ENCODE peak calls at places on chromosomes 6 and 20, in six cellular contexts. Y is A549, Q is GM12878, W is tibial nerve, R is suprapubic skin, Z is SK-N-SH. K is an unnamed sample.

GRCh38 chr20:41494451-41494850 is 123.7 kb downstream of the CHD6 start:
- DNase-seq in W (no peak), Y (no peak), Z (no peak), Q (no peak), R (no peak), K (no peak)

GRCh38 chr20:41423026-41423425 is 56.4 kb upstream of the EMILIN3 start:
- DNase-seq in R (no peak), Y (no peak), Q (no peak), Z (no peak), W (no peak), K (no peak)

GRCh38 chr6:7446644-7447325 is 57.2 kb downstream of the RIOK1 start:
- DNase-seq in Z (no peak), R (no peak), Y (no peak), W (no peak), Q (no peak), K (no peak)

GRCh38 chr6:91082311-91082803 is 495.5 kb upstream of the MAP3K7 start:
- DNase-seq in Q (no peak), R (no peak), W (no peak), Z (no peak), Y (no peak), K (no peak)

GRCh38 chr20:32437391-32438074 is 79.4 kb downstream of the ASXL1 start:
- DNase-seq in Q (no peak), Y (peak), Z (peak), W (no peak), R (no peak), K (no peak)

GRCh38 chr6:107845777-107846176 is 21.7 kb upstream of the SCML4 start:
- DNase-seq in Z (no peak), Y (no peak), R (no peak), Q (no peak), W (no peak), K (no peak)

GRCh38 chr6:113315068-113315467 is 542.1 kb upstream of the MARCKS start:
- DNase-seq in Z (no peak), R (no peak), W (no peak), Q (no peak), Y (no peak), K (no peak)

GRCh38 chr6:162871966-162872365 is 144.2 kb downstream of the PACRG start:
- DNase-seq in W (no peak), Z (no peak), Y (no peak), Q (no peak), R (no peak), K (no peak)

GRCh38 chr6:142819603-142820335 is 125.2 kb downstream of the HIVEP2 start:
- DNase-seq in Y (no peak), Q (peak), R (no peak), W (no peak), Z (no peak), K (no peak)

GRCh38 chr6:16319813-16320532 is 81.6 kb downstream of the GMPR start:
- DNase-seq in W (no peak), Z (no peak), Q (peak), Y (peak), R (peak), K (peak)

GRCh38 chr6:113588646-113589045 is 268.5 kb upstream of the MARCKS start:
- DNase-seq in Y (no peak), Q (no peak), Z (no peak), R (no peak), W (no peak), K (no peak)

GRCh38 chr6:35425284-35425683 is 26.9 kb upstream of the FANCE start:
- DNase-seq in Z (no peak), R (no peak), W (no peak), Y (no peak), Q (no peak), K (no peak)

GRCh38 chr6:128266946-128267345 is 253.5 kb downstream of the PTPRK start:
- DNase-seq in R (no peak), Q (no peak), Z (no peak), Y (no peak), W (no peak), K (no peak)

GRCh38 chr20:50744143-50744792 is 12.9 kb downstream of the PARD6B start:
- DNase-seq in W (no peak), Z (peak), R (peak), Q (no peak), Y (peak), K (peak)

GRCh38 chr6:18070486-18070885 is 52.0 kb downstream of the NHLRC1 start:
- DNase-seq in W (no peak), Q (no peak), Y (no peak), R (no peak), Z (no peak), K (no peak)

GRCh38 chr6:134830194-134830593 is 119.7 kb downstream of the ALDH8A1 start:
- DNase-seq in Z (no peak), Y (no peak), W (no peak), Q (no peak), R (no peak), K (no peak)

GRCh38 chr6:114210467-114210866 is 132.4 kb downstream of the HS3ST5 start:
- DNase-seq in Y (no peak), R (no peak), W (no peak), Z (no peak), Q (no peak), K (no peak)

GRCh38 chr20:47271216-47271615 is 85.3 kb downstream of the ZMYND8 start:
- DNase-seq in Z (no peak), W (no peak), Y (no peak), R (peak), Q (no peak), K (no peak)

GRCh38 chr6:84766796-84767590 is 2.6 kb upstream of the TBX18 start:
- DNase-seq in Q (no peak), W (no peak), Z (no peak), R (no peak), Y (no peak), K (no peak)

GRCh38 chr20:63357921-63358905 is 2.9 kb downstream of the CHRNA4 start:
- DNase-seq in R (no peak), W (no peak), Y (no peak), Q (no peak), Z (no peak), K (peak)
- TF ChIP-seq EP300 in R (no peak), W (no peak), Y (no peak), Q (no peak), Z (no peak), K (no peak)

DNA sequence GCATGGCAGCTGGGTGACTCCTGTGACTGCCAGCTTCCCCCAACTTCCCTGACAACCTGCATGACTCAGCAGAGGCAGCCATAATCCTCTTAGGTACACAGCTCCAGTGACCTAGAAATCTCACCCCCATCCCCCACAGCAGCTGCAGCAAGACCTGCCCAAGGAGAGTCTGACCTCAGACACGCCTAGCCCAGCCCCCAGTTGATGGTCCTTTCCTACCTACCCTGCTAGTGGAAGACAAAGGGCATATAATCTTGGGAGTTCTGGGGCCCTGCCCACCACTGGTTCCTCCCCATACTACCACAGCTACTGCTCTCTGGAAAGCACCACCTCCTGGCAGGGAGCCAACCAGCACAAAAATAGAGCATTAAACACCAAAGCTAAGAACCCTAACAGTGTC is 90.2 kb downstream of the F13A1 start:
- DNase-seq in Z (no peak), R (no peak), Q (no peak), Y (peak), W (no peak), K (peak)
- TF ChIP-seq EP300 in Z (no peak), R (no peak), Q (no peak), Y (no peak), W (no peak), K (no peak)

GRCh38 chr6:5249451-5250122 is 11.2 kb downstream of the LYRM4 start:
- DNase-seq in Y (no peak), W (no peak), R (no peak), Z (no peak), Q (no peak), K (no peak)

GRCh38 chr6:5246141-5246869 is 14.4 kb downstream of the LYRM4 start:
- DNase-seq in W (no peak), R (no peak), Q (no peak), Y (no peak), Z (no peak), K (no peak)

GRCh38 chr6:5250451-5250850 is 10.3 kb downstream of the LYRM4 start:
- DNase-seq in W (no peak), Q (no peak), Y (no peak), Z (no peak), R (no peak), K (no peak)

GRCh38 chr6:5248302-5249098 is 12.2 kb downstream of the LYRM4 start:
- DNase-seq in Y (no peak), R (no peak), W (no peak), Z (no peak), Q (no peak), K (no peak)

DNA sequence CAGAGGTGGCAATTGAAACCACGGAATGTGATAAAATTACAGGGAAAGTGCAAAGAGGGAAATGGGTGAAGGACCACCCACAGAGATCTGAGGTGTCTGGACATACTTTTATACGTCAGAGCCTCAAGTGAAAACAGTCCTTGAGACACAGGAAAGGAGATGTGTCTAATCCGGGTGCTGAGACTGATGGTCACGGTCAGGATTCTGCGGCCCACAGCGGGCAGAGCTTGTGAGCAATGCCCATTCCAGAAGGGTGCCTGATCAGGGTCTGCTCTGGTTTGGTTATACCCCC is 13.9 kb downstream of the LYRM4 start:
- DNase-seq in W (no peak), Y (no peak), R (no peak), Q (no peak), Z (no peak), K (no peak)
- TF ChIP-seq EP300 in W (no peak), Y (no peak), R (no peak), Q (no peak), Z (no peak), K (no peak)

GRCh38 chr6:109236140-109237081 is 141.1 kb downstream of the CEP57L1 start:
- DNase-seq in Q (no peak), W (no peak), R (no peak), Z (no peak), Y (peak), K (no peak)
- TF ChIP-seq EP300 in Q (no peak), W (no peak), R (no peak), Z (no peak), Y (no peak), K (no peak)

GRCh38 chr6:32942555-32942954 is 1.7 kb upstream of the HLA-DMB start:
- DNase-seq in R (no peak), Q (no peak), Z (no peak), Y (no peak), W (no peak), K (no peak)

GRCh38 chr6:32945953-32946352 is 5.1 kb upstream of the HLA-DMB start:
- DNase-seq in Q (no peak), R (no peak), Y (no peak), W (no peak), Z (no peak), K (no peak)

GRCh38 chr6:32945106-32945761 is 4.4 kb upstream of the HLA-DMB start:
- DNase-seq in Z (no peak), Q (peak), W (no peak), R (no peak), Y (no peak), K (no peak)

GRCh38 chr6:32944265-32944664 is 3.4 kb upstream of the HLA-DMB start:
- DNase-seq in Z (no peak), Q (peak), W (no peak), Y (no peak), R (no peak), K (peak)

GRCh38 chr6:32943864-32944263 is 3.0 kb upstream of the HLA-DMB start:
- DNase-seq in Q (no peak), W (no peak), R (no peak), Y (no peak), Z (no peak), K (no peak)
- TF ChIP-seq EP300 in Q (no peak), W (no peak), R (no peak), Y (no peak), Z (no peak), K (no peak)